ENCODE peak calls at places on chromosomes 1 and 21, in eight cellular contexts. O, R, L, Q, W, J, A and B are unnamed samples.

GRCh38 chr1:175599212-175599681 is 144.1 kb downstream of the TNR start:
- DNase-seq in L (no peak), J (no peak), A (peak), R (no peak), W (no peak), Q (no peak), O (no peak), B (no peak)

GRCh38 chr1:227893696-227894305 is 53.9 kb downstream of the WNT9A start:
- DNase-seq in J (no peak), O (no peak), R (peak), Q (no peak), L (peak), A (no peak), W (no peak), B (peak)

GRCh38 chr1:160826546-160826945 is 30.6 kb downstream of the LY9 start:
- DNase-seq in R (no peak), A (no peak), O (peak), W (no peak), J (no peak), Q (no peak), L (no peak), B (no peak)

GRCh38 chr21:20167059-20167458 is 831.1 kb upstream of the NCAM2 start:
- DNase-seq in R (no peak), W (no peak), A (no peak), L (no peak), Q (no peak), J (no peak), O (no peak), B (no peak)

GRCh38 chr1:202264300-202265075 is 70.9 kb downstream of the LGR6 start:
- DNase-seq in J (no peak), L (peak), Q (no peak), O (no peak), A (no peak), W (no peak), R (no peak), B (no peak)

GRCh38 chr1:89843279-89844121 is 22.7 kb downstream of the LRRC8D start:
- DNase-seq in J (no peak), O (peak), W (peak), Q (peak), R (peak), L (peak), A (peak), B (peak)

GRCh38 chr1:158833269-158833668 is 2.1 kb downstream of the MNDA start:
- DNase-seq in O (no peak), A (no peak), R (no peak), L (no peak), Q (no peak), J (no peak), W (no peak), B (no peak)

GRCh38 chr1:70934197-70934961 is 113.2 kb downstream of the PTGER3 start:
- DNase-seq in W (no peak), A (no peak), O (no peak), J (no peak), Q (no peak), R (no peak), L (no peak), B (no peak)

GRCh38 chr1:40477680-40478057 is 579 bp downstream of the ZFP69 start:
- DNase-seq in R (no peak), O (no peak), J (no peak), L (no peak), W (peak), Q (peak), A (peak), B (peak)

GRCh38 chr21:46459356-46460112 is 843 bp downstream of the DIP2A start:
- DNase-seq in R (peak), W (peak), J (no peak), A (peak), O (no peak), Q (peak), L (no peak), B (peak)

GRCh38 chr21:25350056-25350455 is 257.2 kb downstream of the MRPL39 start:
- DNase-seq in R (no peak), J (no peak), L (no peak), A (no peak), W (no peak), Q (peak), O (no peak), B (no peak)

GRCh38 chr1:230839166-230839565 is 29.2 kb downstream of the C1orf198 start:
- DNase-seq in R (no peak), O (no peak), Q (no peak), A (no peak), L (no peak), W (no peak), J (no peak), B (no peak)

GRCh38 chr1:236089046-236089773 is 24.3 kb upstream of the NID1 start:
- DNase-seq in W (no peak), Q (peak), A (no peak), O (no peak), L (no peak), R (no peak), J (no peak), B (no peak)

GRCh38 chr1:165645654-165646366 is 14.8 kb downstream of the MGST3 start:
- DNase-seq in R (no peak), W (peak), L (no peak), A (no peak), O (peak), Q (no peak), J (no peak), B (no peak)

GRCh38 chr1:47914218-47914937 is 82.8 kb downstream of the TRABD2B start:
- DNase-seq in J (no peak), L (no peak), Q (no peak), A (no peak), W (no peak), R (no peak), O (no peak), B (no peak)

GRCh38 chr1:210264521-210265380 is 32.2 kb downstream of the SERTAD4 start:
- DNase-seq in R (no peak), L (no peak), A (no peak), W (no peak), O (peak), J (no peak), Q (no peak), B (no peak)

GRCh38 chr1:83796409-83796808 is 202.5 kb downstream of the TTLL7 start:
- DNase-seq in A (no peak), O (no peak), R (no peak), L (no peak), W (no peak), Q (no peak), J (no peak), B (no peak)

GRCh38 chr1:37635309-37635902 is 714 bp upstream of the RSPO1 start:
- DNase-seq in Q (no peak), O (no peak), J (no peak), W (no peak), L (no peak), R (no peak), A (no peak), B (no peak)

GRCh38 chr1:38953433-38953860 is 11.8 kb upstream of the RHBDL2 start:
- DNase-seq in A (no peak), O (no peak), R (no peak), Q (no peak), J (no peak), L (no peak), W (no peak), B (no peak)

GRCh38 chr1:201505505-201505893 is 1.4 kb downstream of the CSRP1 start:
- DNase-seq in Q (peak), O (no peak), L (no peak), R (no peak), A (no peak), J (no peak), W (peak), B (no peak)

GRCh38 chr1:1306661-1307260 is 969 bp downstream of the ACAP3 start:
- DNase-seq in A (no peak), L (no peak), R (no peak), Q (no peak), W (peak), J (no peak), O (no peak), B (no peak)

GRCh38 chr1:156906206-156906910 is 12.8 kb downstream of the PEAR1 start:
- DNase-seq in O (no peak), A (no peak), Q (no peak), R (no peak), L (no peak), W (no peak), J (no peak), B (no peak)

GRCh38 chr1:183331095-183331742 is 87.0 kb downstream of the NMNAT2 start:
- DNase-seq in R (no peak), L (no peak), Q (no peak), O (no peak), W (no peak), A (no peak), J (no peak), B (no peak)

GRCh38 chr1:66752000-66752592 is at the start of gene DYNLT5:
- DNase-seq in R (peak), Q (peak), W (peak), L (no peak), A (no peak), J (peak), O (no peak), B (peak)

DNA sequence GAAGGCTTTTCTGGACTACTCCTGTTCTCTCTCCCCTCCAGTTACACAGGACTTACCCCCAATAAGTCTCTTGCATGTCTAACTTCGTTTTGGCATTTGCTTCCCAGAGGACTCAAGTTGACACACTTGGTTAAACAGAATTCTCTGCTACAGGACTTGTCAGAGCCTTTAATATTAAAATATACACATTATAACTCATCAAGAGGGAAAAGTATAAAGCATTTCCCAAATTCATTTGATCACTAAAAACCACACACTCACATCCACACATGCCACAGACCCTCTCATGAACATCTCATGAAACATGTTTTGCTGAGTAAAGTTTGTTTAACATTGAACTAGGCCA is 8.7 kb upstream of the CAPN2 start:
- DNase-seq in Q (no peak), R (no peak), O (no peak), J (no peak), W (no peak), L (no peak), A (no peak), B (no peak)
- H3K27ac ChIP-seq in Q (no peak), R (no peak), O (peak), J (peak), W (no peak), L (no peak), A (no peak), B (no peak)

DNA sequence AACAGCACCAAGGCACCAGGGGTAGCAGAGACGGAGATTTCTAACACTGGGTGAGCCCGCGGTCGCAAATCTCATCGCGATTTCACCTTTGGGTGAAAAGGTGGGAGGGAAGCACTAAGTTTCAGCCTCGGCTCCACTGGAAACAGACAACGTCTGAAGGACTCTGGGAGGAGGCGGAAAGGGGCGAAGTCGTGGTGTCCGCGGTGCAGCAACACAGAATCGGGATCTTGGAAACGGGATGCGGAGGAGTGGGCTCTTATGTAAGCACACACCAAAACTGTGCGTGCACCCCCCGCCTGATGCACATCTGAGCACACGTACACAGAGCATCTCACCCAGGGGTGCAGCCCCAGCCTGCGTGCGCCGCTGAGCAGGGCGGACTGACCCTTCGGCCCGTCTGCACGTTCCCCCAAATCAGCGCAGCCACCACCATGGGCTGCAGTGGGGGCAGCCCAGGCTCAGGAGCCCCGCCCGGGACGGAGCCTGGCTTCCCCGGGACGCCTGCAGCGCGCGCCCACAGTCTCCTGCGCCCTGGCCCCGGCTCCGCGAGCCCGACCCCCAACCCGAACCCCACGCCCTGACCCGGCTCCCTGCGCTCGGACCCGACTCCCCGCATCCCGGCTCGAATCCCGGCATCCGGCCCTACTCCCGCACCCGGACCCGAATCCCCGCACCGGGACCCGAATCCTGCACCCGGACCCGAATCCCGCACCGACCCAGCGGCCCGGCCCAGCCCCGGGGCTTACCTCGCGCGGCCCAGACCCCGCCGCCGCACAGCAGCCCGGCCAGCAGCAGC is 670 bp downstream of the CLSTN1 start:
- DNase-seq in R (peak), L (no peak), J (no peak), O (peak), W (peak), A (peak), Q (peak), B (peak)
- H3K27ac ChIP-seq in R (peak), L (peak), J (peak), O (peak), W (peak), A (peak), Q (no peak), B (peak)

GRCh38 chr1:28173151-28173979 is 3.1 kb downstream of the PTAFR start:
- DNase-seq in A (peak), Q (no peak), R (no peak), O (no peak), J (no peak), L (no peak), W (no peak), B (peak)
- H3K27ac ChIP-seq in A (peak), Q (no peak), R (no peak), O (no peak), J (peak), L (peak), W (peak), B (peak)

DNA sequence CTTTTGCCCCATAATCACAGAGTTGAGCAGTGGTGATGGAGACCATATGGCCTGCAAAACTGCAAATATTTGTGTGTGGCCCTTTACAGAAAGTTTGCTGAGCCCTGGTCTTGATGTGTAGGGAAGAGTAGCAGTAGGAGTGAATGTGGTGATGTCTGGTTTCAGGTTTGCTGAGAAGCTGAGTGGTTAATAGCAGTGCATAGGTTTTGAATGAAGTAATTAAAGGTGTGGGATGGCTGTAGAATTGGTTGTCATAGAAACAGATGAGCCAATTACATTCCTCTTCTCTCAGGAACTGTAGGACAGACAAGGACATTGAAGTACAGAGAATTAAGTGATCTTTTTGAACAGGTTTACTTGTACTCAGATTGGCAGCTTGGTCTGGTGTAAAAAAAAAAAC is 37.4 kb downstream of the PRDM2 start:
- DNase-seq in L (no peak), Q (no peak), O (no peak), R (no peak), W (no peak), A (no peak), J (no peak), B (no peak)
- H3K27ac ChIP-seq in L (no peak), Q (no peak), O (no peak), R (no peak), W (no peak), A (no peak), J (no peak), B (no peak)

GRCh38 chr21:42193131-42193671 is 25.7 kb upstream of the ABCG1 start:
- DNase-seq in W (peak), Q (peak), L (no peak), R (no peak), O (no peak), J (no peak), A (no peak), B (no peak)

GRCh38 chr21:42190492-42190875 is 28.5 kb upstream of the ABCG1 start:
- DNase-seq in W (no peak), Q (no peak), O (no peak), A (no peak), R (no peak), L (no peak), J (no peak), B (no peak)

GRCh38 chr21:42191978-42192595 is 26.9 kb upstream of the ABCG1 start:
- DNase-seq in J (no peak), W (peak), A (no peak), O (no peak), R (no peak), Q (no peak), L (no peak), B (no peak)

GRCh38 chr21:42189860-42190491 is 29.0 kb upstream of the ABCG1 start:
- DNase-seq in A (no peak), O (no peak), J (no peak), W (no peak), R (no peak), Q (no peak), L (no peak), B (no peak)

DNA sequence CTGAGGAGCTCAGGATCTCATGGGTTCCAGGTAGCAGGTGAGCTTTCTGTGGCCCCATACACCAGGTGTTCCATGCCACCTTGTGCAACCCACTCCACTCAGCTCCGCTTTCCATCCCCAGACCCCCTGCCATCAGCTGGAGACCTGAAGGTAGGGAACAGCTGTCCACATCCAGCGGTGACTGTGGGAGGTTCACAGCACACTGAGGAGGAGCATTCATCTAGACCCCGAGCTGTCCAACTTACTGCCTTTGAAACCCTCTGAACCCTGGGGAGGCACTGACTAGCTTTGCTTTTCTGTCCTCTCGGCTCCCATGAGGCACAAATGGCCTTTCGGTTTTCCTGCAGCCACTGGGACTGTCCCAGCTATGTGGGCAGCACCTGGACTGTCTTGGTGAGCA is 27.9 kb upstream of the ABCG1 start:
- DNase-seq in Q (no peak), L (no peak), R (no peak), O (no peak), W (peak), A (no peak), J (no peak), B (no peak)
- H3K27ac ChIP-seq in Q (no peak), L (no peak), R (no peak), O (no peak), W (no peak), A (no peak), J (no peak), B (no peak)

DNA sequence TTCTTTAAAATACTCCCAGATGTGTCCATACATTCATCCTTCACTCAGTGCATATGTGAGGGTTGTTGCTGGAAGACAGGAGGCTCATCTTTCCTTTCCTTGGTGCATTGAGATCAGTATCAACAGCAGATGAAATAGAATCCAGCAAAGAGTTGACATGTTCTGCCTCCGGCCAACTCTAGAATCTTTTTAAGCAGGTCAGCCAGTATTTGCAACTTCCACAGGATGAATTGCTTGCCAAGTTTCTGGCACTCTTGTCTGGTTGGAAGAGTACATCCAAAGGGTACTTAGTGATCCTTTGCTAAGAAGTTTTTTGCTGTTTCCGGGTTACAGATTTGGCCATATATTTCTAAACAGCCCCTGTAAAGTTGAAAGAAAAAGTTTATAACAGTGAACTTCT is 21.1 kb downstream of the SYNC start:
- DNase-seq in L (no peak), Q (no peak), W (no peak), O (no peak), J (no peak), R (no peak), A (no peak), B (no peak)
- H3K27ac ChIP-seq in L (peak), Q (no peak), W (peak), O (no peak), J (no peak), R (no peak), A (no peak), B (peak)

GRCh38 chr1:2318294-2319278 is 72.8 kb downstream of the MORN1 start:
- DNase-seq in J (no peak), W (no peak), Q (no peak), O (no peak), L (no peak), R (no peak), A (no peak), B (no peak)
- H3K27ac ChIP-seq in J (peak), W (no peak), Q (no peak), O (no peak), L (peak), R (no peak), A (no peak), B (no peak)